ENCODE peak calls at places on chromosome 7, in seven cellular contexts. One of them, this sample, is unnamed.

GRCh38 chr7:133668296-133669060 is 415.6 kb downstream of the EXOC4 start:
- DNase-seq in fibroblast of gingiva: peak; percentile 7
- DNase-seq in stimulated activated CD4-positive, alpha-beta T cell treated with anti-CD3 and anti-CD28 coated beads, Interleukin-1b, Interleukin-23, amount 100 ng/mL, for 24 hours: no peak
- DNase-seq in colonic mucosa: no peak
- DNase-seq in M059J: no peak
- DNase-seq in activated T-cell treated with anti-CD3 and anti-CD28 coated beads for 1 hour: no peak
- DNase-seq in astrocyte: no peak
- DNase-seq in this sample: no peak

GRCh38 chr7:145812218-145812617 is 304.4 kb upstream of the CNTNAP2 start:
- DNase-seq in M059J: no peak
- DNase-seq in fibroblast of gingiva: no peak
- DNase-seq in colonic mucosa: no peak
- DNase-seq in astrocyte: no peak
- DNase-seq in activated T-cell treated with anti-CD3 and anti-CD28 coated beads for 1 hour: no peak
- DNase-seq in stimulated activated CD4-positive, alpha-beta T cell treated with anti-CD3 and anti-CD28 coated beads, Interleukin-1b, Interleukin-23, amount 100 ng/mL, for 24 hours: no peak
- DNase-seq in this sample: no peak

GRCh38 chr7:18038391-18038790 is 10.7 kb upstream of the PRPS1L1 start:
- DNase-seq in astrocyte: no peak
- DNase-seq in fibroblast of gingiva: no peak
- DNase-seq in activated T-cell treated with anti-CD3 and anti-CD28 coated beads for 1 hour: no peak
- DNase-seq in stimulated activated CD4-positive, alpha-beta T cell treated with anti-CD3 and anti-CD28 coated beads, Interleukin-1b, Interleukin-23, amount 100 ng/mL, for 24 hours: no peak
- DNase-seq in colonic mucosa: no peak
- DNase-seq in M059J: no peak
- DNase-seq in this sample: no peak

GRCh38 chr7:38881015-38881414 is 28.0 kb downstream of the VPS41 start:
- DNase-seq in astrocyte: peak; percentile 4
- DNase-seq in activated T-cell treated with anti-CD3 and anti-CD28 coated beads for 1 hour: no peak
- DNase-seq in M059J: no peak
- DNase-seq in stimulated activated CD4-positive, alpha-beta T cell treated with anti-CD3 and anti-CD28 coated beads, Interleukin-1b, Interleukin-23, amount 100 ng/mL, for 24 hours: no peak
- DNase-seq in fibroblast of gingiva: no peak
- DNase-seq in colonic mucosa: no peak
- DNase-seq in this sample: no peak

GRCh38 chr7:45131891-45132290 is 20.4 kb upstream of the TBRG4 start:
- DNase-seq in astrocyte: no peak
- DNase-seq in colonic mucosa: no peak
- DNase-seq in stimulated activated CD4-positive, alpha-beta T cell treated with anti-CD3 and anti-CD28 coated beads, Interleukin-1b, Interleukin-23, amount 100 ng/mL, for 24 hours: no peak
- DNase-seq in fibroblast of gingiva: no peak
- DNase-seq in activated T-cell treated with anti-CD3 and anti-CD28 coated beads for 1 hour: no peak
- DNase-seq in M059J: no peak
- DNase-seq in this sample: no peak

GRCh38 chr7:16688249-16688648 is 42.3 kb downstream of the BZW2 start:
- DNase-seq in activated T-cell treated with anti-CD3 and anti-CD28 coated beads for 1 hour: no peak
- DNase-seq in fibroblast of gingiva: no peak
- DNase-seq in stimulated activated CD4-positive, alpha-beta T cell treated with anti-CD3 and anti-CD28 coated beads, Interleukin-1b, Interleukin-23, amount 100 ng/mL, for 24 hours: no peak
- DNase-seq in M059J: peak; percentile 42
- DNase-seq in astrocyte: no peak
- DNase-seq in colonic mucosa: no peak
- DNase-seq in this sample: no peak

GRCh38 chr7:27110977-27111752 is 8.7 kb upstream of the HOXA2 start:
- DNase-seq in astrocyte: peak; percentile 95
- DNase-seq in colonic mucosa: peak; percentile 46
- DNase-seq in fibroblast of gingiva: no peak
- DNase-seq in stimulated activated CD4-positive, alpha-beta T cell treated with anti-CD3 and anti-CD28 coated beads, Interleukin-1b, Interleukin-23, amount 100 ng/mL, for 24 hours: no peak
- DNase-seq in M059J: peak; percentile 92
- DNase-seq in activated T-cell treated with anti-CD3 and anti-CD28 coated beads for 1 hour: no peak
- DNase-seq in this sample: no peak

GRCh38 chr7:93902777-93903423 is 3.5 kb upstream of the GNGT1 start:
- DNase-seq in M059J: peak; percentile 64
- DNase-seq in colonic mucosa: peak; percentile 23
- DNase-seq in astrocyte: peak; percentile 44
- DNase-seq in fibroblast of gingiva: peak; percentile 56
- DNase-seq in activated T-cell treated with anti-CD3 and anti-CD28 coated beads for 1 hour: no peak
- DNase-seq in stimulated activated CD4-positive, alpha-beta T cell treated with anti-CD3 and anti-CD28 coated beads, Interleukin-1b, Interleukin-23, amount 100 ng/mL, for 24 hours: no peak
- DNase-seq in this sample: no peak

GRCh38 chr7:155738652-155739537 is 73.4 kb downstream of the SHH start:
- DNase-seq in stimulated activated CD4-positive, alpha-beta T cell treated with anti-CD3 and anti-CD28 coated beads, Interleukin-1b, Interleukin-23, amount 100 ng/mL, for 24 hours: peak; percentile 50
- DNase-seq in activated T-cell treated with anti-CD3 and anti-CD28 coated beads for 1 hour: peak; percentile 47
- DNase-seq in fibroblast of gingiva: peak; percentile 75
- DNase-seq in astrocyte: peak; percentile 57
- DNase-seq in M059J: peak; percentile 68
- DNase-seq in colonic mucosa: peak; percentile 81
- DNase-seq in this sample: peak; percentile 72